ENCODE peak calls at places on chromosomes 1 and 21, in ten cellular contexts. G, A, Z, P, S, L, N, W, F and Q are unnamed samples.

GRCh38 chr1:86430376-86430775 is 6.4 kb downstream of the CLCA2 start:
- DNase-seq in G (no peak), F (no peak), P (no peak), A (no peak), W (no peak), Z (no peak), S (no peak), N (no peak), L (no peak), Q (no peak)

GRCh38 chr1:3133671-3134070 is 64.7 kb downstream of the PRDM16 start:
- DNase-seq in N (peak), W (no peak), L (no peak), P (peak), F (peak), Z (peak), A (no peak), G (no peak), S (no peak), Q (peak)

GRCh38 chr1:32447469-32448185 is 17.2 kb upstream of the ZBTB8B start:
- DNase-seq in N (no peak), L (no peak), G (peak), S (peak), A (peak), F (no peak), P (no peak), Z (peak), W (no peak), Q (peak)

GRCh38 chr1:84171471-84171870 is 27.4 kb downstream of the PRKACB start:
- DNase-seq in W (no peak), A (no peak), N (no peak), Z (no peak), L (no peak), S (no peak), G (no peak), P (no peak), F (no peak), Q (no peak)

GRCh38 chr21:36811762-36812161 is 112.8 kb downstream of the SIM2 start:
- DNase-seq in F (no peak), G (no peak), L (no peak), A (no peak), N (no peak), Z (no peak), P (no peak), S (no peak), W (no peak), Q (no peak)

GRCh38 chr1:203282720-203283542 is 22.4 kb upstream of the BTG2 start:
- DNase-seq in Z (no peak), G (no peak), A (peak), S (no peak), P (peak), W (no peak), L (no peak), F (no peak), N (no peak), Q (no peak)

GRCh38 chr21:45253633-45254556 is 33.8 kb downstream of the POFUT2 start:
- DNase-seq in F (no peak), P (no peak), W (peak), N (no peak), A (no peak), G (no peak), Z (no peak), S (no peak), L (no peak), Q (no peak)

GRCh38 chr1:7555391-7556185 is 215.5 kb upstream of the VAMP3 start:
- DNase-seq in S (no peak), Z (no peak), G (no peak), F (no peak), P (no peak), W (peak), A (no peak), N (no peak), L (no peak), Q (no peak)

GRCh38 chr1:40045182-40045581 is 4.7 kb downstream of the CAP1 start:
- DNase-seq in P (no peak), N (no peak), S (no peak), L (no peak), W (no peak), F (no peak), A (no peak), Z (no peak), G (peak), Q (no peak)

GRCh38 chr1:227938911-227939790 is 8.6 kb downstream of the WNT9A start:
- DNase-seq in F (peak), P (no peak), L (peak), G (no peak), A (no peak), S (no peak), W (peak), Z (peak), N (peak), Q (no peak)

GRCh38 chr1:32246888-32247273 is at the start of gene FAM167B:
- DNase-seq in G (peak), A (no peak), P (peak), N (no peak), L (peak), F (no peak), W (peak), Z (peak), S (no peak), Q (no peak)

GRCh38 chr1:211327341-211327921 is 798 bp downstream of the TRAF5 start:
- DNase-seq in W (no peak), L (no peak), G (peak), F (no peak), A (no peak), P (peak), S (peak), N (no peak), Z (peak), Q (peak)

GRCh38 chr1:228850141-228851100 is 115.1 kb downstream of the RHOU start:
- DNase-seq in G (no peak), N (no peak), Z (no peak), A (no peak), F (no peak), S (no peak), P (peak), W (no peak), L (peak), Q (no peak)

GRCh38 chr21:42025392-42026071 is 15.4 kb upstream of the ZBTB21 start:
- DNase-seq in L (peak), F (peak), G (peak), Z (no peak), W (no peak), A (no peak), S (peak), P (no peak), N (no peak), Q (peak)

GRCh38 chr1:12549106-12549459 is 68.9 kb downstream of the DHRS3 start:
- DNase-seq in S (peak), P (no peak), N (no peak), L (peak), F (peak), A (no peak), Z (peak), W (peak), G (no peak), Q (peak)

GRCh38 chr1:69121708-69122107 is 446.0 kb upstream of the LRRC7 start:
- DNase-seq in L (no peak), W (no peak), P (no peak), A (no peak), G (peak), N (no peak), F (no peak), S (peak), Z (no peak), Q (no peak)

DNA sequence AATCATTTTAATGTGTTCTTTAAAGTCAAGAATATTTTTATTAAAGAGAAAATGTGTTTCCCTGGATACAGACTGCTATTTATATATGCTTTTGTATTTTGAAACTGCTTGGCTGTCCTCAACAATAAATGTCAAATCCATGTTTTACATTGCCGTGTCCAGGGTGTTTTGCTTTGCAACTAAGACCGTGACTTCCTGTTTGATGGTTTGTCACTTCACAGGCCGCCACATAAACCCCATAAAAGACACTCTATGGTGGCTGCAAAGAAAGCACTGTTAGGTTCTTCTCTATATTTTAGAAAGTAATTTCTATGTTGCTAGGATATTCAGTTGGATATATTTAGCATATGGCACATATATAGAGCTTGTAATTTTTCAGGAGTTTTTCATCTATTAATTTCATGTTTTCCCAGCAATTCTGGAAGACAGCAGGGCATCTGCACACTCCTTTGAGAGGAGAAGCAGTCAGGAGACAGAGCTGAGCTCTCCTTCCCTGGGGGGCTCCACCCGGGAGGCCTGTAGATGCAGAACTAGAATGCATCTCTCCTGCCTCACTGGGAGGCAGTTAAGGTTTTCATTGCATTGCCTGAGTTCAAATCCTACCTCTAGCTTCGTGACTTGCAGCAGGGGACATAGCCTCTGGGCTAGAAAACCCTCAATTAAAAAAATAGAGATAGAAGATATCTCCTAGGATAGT is 33.1 kb downstream of the PRDM2 start:
- DNase-seq in F (no peak), N (no peak), Z (no peak), L (no peak), G (no peak), A (no peak), S (no peak), P (no peak), W (no peak), Q (no peak)
- H3K4me3 ChIP-seq in F (no peak), N (no peak), Z (no peak), L (no peak), G (no peak), A (no peak), S (no peak), P (no peak), W (no peak), Q (no peak)

GRCh38 chr1:78722521-78722920 is 72.9 kb downstream of the IFI44 start:
- DNase-seq in F (no peak), G (no peak), A (no peak), S (no peak), Z (no peak), L (no peak), W (no peak), P (no peak), N (no peak), Q (no peak)
- H3K4me3 ChIP-seq in F (no peak), G (no peak), A (no peak), S (no peak), Z (no peak), L (no peak), W (no peak), P (no peak), N (no peak), Q (no peak)

DNA sequence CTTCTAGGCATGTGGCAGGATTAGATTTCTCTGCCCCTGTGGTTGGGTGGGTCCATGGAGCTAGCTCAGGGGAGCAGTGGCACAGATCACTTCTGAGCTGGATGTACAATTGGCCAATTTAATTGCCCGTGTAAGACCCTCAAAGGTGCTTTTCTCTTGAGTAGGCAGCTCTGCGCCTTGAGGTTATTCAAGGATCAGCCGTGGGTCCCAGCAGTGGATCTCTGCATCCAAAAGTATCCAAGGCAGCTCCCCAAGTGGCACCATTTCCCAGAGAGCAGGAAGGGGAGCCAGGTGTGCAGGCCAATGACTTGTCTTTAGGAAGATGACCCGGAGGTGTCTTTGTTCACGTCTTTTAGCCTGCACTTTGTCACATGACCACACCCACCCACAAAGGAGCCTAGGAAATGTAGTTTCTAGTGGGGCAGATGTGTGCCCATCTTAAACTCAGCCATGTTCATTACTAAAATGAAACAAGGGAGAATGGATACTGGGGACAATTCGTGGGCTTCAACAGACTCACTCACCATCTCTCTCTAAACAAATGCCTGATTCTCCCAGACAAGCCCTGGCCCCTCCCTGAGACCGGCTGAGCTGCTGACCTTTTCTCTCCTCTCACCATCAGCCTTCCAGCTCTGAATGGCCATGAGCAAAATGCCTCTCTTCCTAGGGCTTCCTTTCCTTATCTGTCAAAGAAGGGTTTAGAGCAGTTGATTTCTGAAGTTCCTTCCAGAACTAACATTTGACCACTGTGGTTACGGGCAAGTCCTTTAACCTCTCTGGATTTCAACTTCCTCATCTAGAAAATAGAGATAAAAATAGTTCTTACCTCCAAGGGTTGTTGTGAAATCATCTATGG is 41.4 kb upstream of the TENT5C start:
- DNase-seq in W (no peak), F (no peak), G (no peak), L (no peak), N (no peak), A (no peak), P (no peak), Z (no peak), S (no peak), Q (no peak)
- H3K4me3 ChIP-seq in W (no peak), F (no peak), G (no peak), L (no peak), N (no peak), A (no peak), P (no peak), Z (no peak), S (no peak), Q (no peak)

GRCh38 chr1:156417700-156418015 is 48.6 kb downstream of the RHBG start:
- DNase-seq in Z (no peak), W (no peak), A (no peak), F (no peak), N (no peak), L (no peak), S (no peak), P (no peak), G (no peak), Q (no peak)

GRCh38 chr1:156421939-156422601 is 53.1 kb downstream of the RHBG start:
- DNase-seq in L (no peak), A (no peak), W (no peak), P (no peak), G (no peak), F (no peak), N (no peak), Z (no peak), S (no peak), Q (no peak)

GRCh38 chr1:156421062-156421938 is 52.3 kb downstream of the RHBG start:
- DNase-seq in N (peak), L (peak), S (peak), Z (peak), W (peak), F (peak), G (peak), A (no peak), P (peak), Q (peak)

GRCh38 chr1:156420209-156421061 is 51.4 kb downstream of the RHBG start:
- DNase-seq in Z (no peak), N (no peak), G (no peak), A (no peak), P (no peak), F (no peak), W (no peak), L (no peak), S (no peak), Q (no peak)

DNA sequence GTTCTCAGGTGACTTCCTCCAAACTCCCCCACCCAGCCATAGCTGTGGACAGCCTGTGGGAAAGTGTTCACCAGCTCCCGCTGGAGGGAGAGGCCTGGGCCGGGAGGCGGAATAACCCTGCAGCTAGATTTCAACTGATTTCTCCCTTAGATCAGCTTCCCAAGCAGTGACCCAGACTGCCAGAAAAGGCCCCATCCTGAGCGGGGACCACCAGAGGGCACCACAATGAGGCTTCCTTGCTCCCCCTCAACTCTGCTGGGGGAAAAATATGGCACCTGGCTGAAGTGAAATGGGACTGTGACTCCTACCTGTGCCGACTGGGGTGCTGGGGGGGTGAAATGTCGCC is 50.8 kb downstream of the RHBG start:
- DNase-seq in S (no peak), P (no peak), W (no peak), G (no peak), F (no peak), N (no peak), A (no peak), Z (no peak), L (no peak), Q (no peak)
- H3K4me3 ChIP-seq in S (no peak), P (peak), W (peak), G (no peak), F (peak), N (peak), A (no peak), Z (no peak), L (peak), Q (no peak)

DNA sequence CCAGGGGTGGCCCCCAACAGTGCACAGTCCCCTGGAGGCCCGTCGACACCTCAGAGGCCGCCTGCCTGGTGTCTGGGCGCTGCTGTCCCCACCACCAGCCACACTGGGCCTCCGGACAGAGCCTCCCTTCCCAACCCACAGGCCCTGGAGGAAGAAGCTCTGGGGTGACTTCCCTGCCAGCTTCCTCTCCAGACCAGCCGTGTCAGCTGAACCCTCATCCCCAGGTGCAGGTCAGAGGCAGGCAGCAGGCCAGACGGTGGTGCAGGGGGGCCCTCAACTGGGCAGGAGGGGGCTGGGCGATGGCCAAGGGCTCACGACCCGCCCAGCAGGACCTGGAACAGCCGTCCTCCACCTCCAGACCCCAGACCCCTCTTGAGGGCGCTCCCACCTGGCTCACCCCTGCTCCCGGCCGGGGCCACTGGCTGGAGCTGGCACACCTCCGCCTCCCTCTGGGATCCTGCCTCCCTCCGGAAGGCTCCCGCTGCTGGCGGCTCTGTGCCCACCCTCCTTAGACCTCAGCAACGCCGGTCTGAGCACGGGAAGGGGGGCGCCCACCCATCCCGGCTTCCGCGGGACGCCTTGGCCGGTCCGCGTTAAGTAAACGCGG is 520 bp downstream of the TNFRSF18 start:
- DNase-seq in S (no peak), Z (peak), A (no peak), W (peak), F (peak), L (no peak), N (no peak), G (no peak), P (no peak), Q (no peak)
- H3K4me3 ChIP-seq in S (no peak), Z (no peak), A (peak), W (peak), F (peak), L (peak), N (peak), G (no peak), P (peak), Q (no peak)